ENCODE peak calls at places on chromosomes 4 and X, in eight cellular contexts. J is SK-N-SH, W is GM23248, U is OCI-LY7, X is PC-9, R is hepatocyte, Y is PC-3, M is HCT116. Z is an unnamed sample. For H3K9me2, the result is how much of the 10 kb centered on the place peaks cover.

GRCh38 chrX:115652221-115652620 is 91.2 kb downstream of the PLS3 start:
- DNase-seq in J (no peak), W (no peak), U (no peak), X (no peak), R (no peak), Y (no peak), M (no peak), Z (no peak)

GRCh38 chrX:134801267-134801666 is 143.0 kb upstream of the PLAC1 start:
- DNase-seq in J (no peak), W (no peak), U (no peak), X (no peak), R (no peak), Y (peak), M (no peak), Z (no peak)

GRCh38 chrX:44025611-44026010 is 52.4 kb upstream of the NDP start:
- DNase-seq in J (no peak), W (peak), U (no peak), X (no peak), R (peak), Y (peak), M (no peak), Z (no peak)

GRCh38 chr4:102036619-102037376 is 246.3 kb downstream of the BANK1 start:
- DNase-seq in J (no peak), W (peak), U (no peak), X (no peak), R (peak), Y (no peak), M (no peak), Z (no peak)

GRCh38 chr4:100738388-100739165 is 220.8 kb upstream of the EMCN start:
- DNase-seq in J (no peak), W (peak), U (no peak), X (peak), R (peak), Y (peak), M (peak), Z (no peak)

GRCh38 chr4:41795796-41796195 is 47.3 kb upstream of the PHOX2B start:
- DNase-seq in J (peak), W (no peak), U (no peak), X (no peak), R (no peak), Y (no peak), M (no peak), Z (no peak)

GRCh38 chr4:170805352-170805751 is 715.6 kb upstream of the AADAT start:
- DNase-seq in J (no peak), W (no peak), U (no peak), X (no peak), R (no peak), Y (no peak), M (no peak), Z (no peak)

GRCh38 chr4:37324526-37324925 is 80.0 kb downstream of the NWD2 start:
- DNase-seq in J (no peak), W (no peak), U (no peak), X (no peak), R (no peak), Y (no peak), M (no peak), Z (no peak)

GRCh38 chr4:96164814-96165351 is 325.0 kb downstream of the PDHA2 start:
- DNase-seq in J (no peak), W (peak), U (no peak), X (no peak), R (no peak), Y (peak), M (no peak), Z (no peak)

GRCh38 chr4:139901516-139902327 is 236.1 kb downstream of the MGST2 start:
- DNase-seq in J (peak), W (peak), U (no peak), X (no peak), R (no peak), Y (peak), M (no peak), Z (no peak)

GRCh38 chr4:80685219-80685618 is 345.3 kb upstream of the BMP3 start:
- DNase-seq in J (no peak), W (no peak), U (peak), X (no peak), R (no peak), Y (no peak), M (no peak), Z (no peak)

GRCh38 chrX:103107836-103108235 is 14.9 kb upstream of the NXF3 start:
- DNase-seq in J (no peak), W (peak), U (no peak), X (no peak), R (no peak), Y (no peak), M (no peak), Z (no peak)

GRCh38 chrX:102514536-102514935 is 2.0 kb downstream of the TMSB15A start:
- DNase-seq in J (no peak), W (no peak), U (no peak), X (no peak), R (no peak), Y (no peak), M (no peak), Z (no peak)

GRCh38 chr4:164977243-164978164 is at the start of gene TRIM61:
- DNase-seq in J (peak), W (no peak), U (peak), X (no peak), R (no peak), Y (no peak), M (no peak), Z (peak)

GRCh38 chr4:150126201-150126879 is 48.1 kb downstream of the DCLK2 start:
- DNase-seq in J (no peak), W (peak), U (peak), X (no peak), R (no peak), Y (peak), M (no peak), Z (peak)

GRCh38 chrX:123818243-123818642 is 41.6 kb upstream of the XIAP start:
- DNase-seq in J (no peak), W (peak), U (no peak), X (peak), R (peak), Y (peak), M (no peak), Z (no peak)

GRCh38 chr4:26020896-26021295 is 106.9 kb downstream of the SMIM20 start:
- DNase-seq in J (no peak), W (peak), U (no peak), X (no peak), R (no peak), Y (no peak), M (no peak), Z (no peak)

GRCh38 chr4:110122201-110122600 is 76.2 kb downstream of the ELOVL6 start:
- DNase-seq in J (no peak), W (no peak), U (no peak), X (no peak), R (no peak), Y (no peak), M (no peak), Z (no peak)

GRCh38 chr4:36326610-36327009 is 45.2 kb downstream of the DTHD1 start:
- DNase-seq in J (no peak), W (no peak), U (no peak), X (no peak), R (no peak), Y (no peak), M (no peak), Z (no peak)

GRCh38 chr4:38290360-38290759 is 330.2 kb downstream of the PTTG2 start:
- DNase-seq in J (no peak), W (peak), U (no peak), X (no peak), R (no peak), Y (peak), M (no peak), Z (no peak)

GRCh38 chr4:141680060-141680459 is 43.7 kb downstream of the IL15 start:
- DNase-seq in J (peak), W (no peak), U (no peak), X (no peak), R (no peak), Y (no peak), M (no peak), Z (no peak)

GRCh38 chr4:128811571-128812359 is 2.3 kb downstream of the JADE1 start:
- DNase-seq in J (peak), W (peak), U (peak), X (peak), R (peak), Y (peak), M (peak), Z (peak)

GRCh38 chrX:54076903-54077302 is 32.6 kb upstream of the PHF8 start:
- DNase-seq in J (no peak), W (peak), U (no peak), X (peak), R (no peak), Y (peak), M (no peak), Z (no peak)

GRCh38 chr4:148016063-148016637 is 284.3 kb downstream of the ARHGAP10 start:
- DNase-seq in J (no peak), W (no peak), U (no peak), X (no peak), R (no peak), Y (no peak), M (no peak), Z (no peak)

GRCh38 chr4:6204098-6204497 is 3.7 kb upstream of the JAKMIP1 start:
- DNase-seq in J (no peak), W (no peak), U (no peak), X (no peak), R (no peak), Y (no peak), M (no peak), Z (no peak)

GRCh38 chr4:47553329-47554125 is 68.5 kb downstream of the ATP10D start:
- DNase-seq in J (no peak), W (no peak), U (no peak), X (peak), R (no peak), Y (peak), M (no peak), Z (no peak)

GRCh38 chr4:30386266-30386895 is 333.8 kb upstream of the PCDH7 start:
- DNase-seq in J (no peak), W (peak), U (no peak), X (no peak), R (no peak), Y (peak), M (no peak), Z (no peak)

GRCh38 chr4:153023692-153024394 is 87.7 kb downstream of the FHDC1 start:
- DNase-seq in J (no peak), W (no peak), U (no peak), X (no peak), R (no peak), Y (no peak), M (no peak), Z (no peak)

GRCh38 chrX:39749135-39749534 is 348.6 kb downstream of the BCOR start:
- DNase-seq in J (no peak), W (no peak), U (no peak), X (no peak), R (no peak), Y (no peak), M (no peak), Z (no peak)

GRCh38 chr4:189835505-189835904 is 105.2 kb upstream of the FRG1 start:
- DNase-seq in J (no peak), W (no peak), U (no peak), X (no peak), R (no peak), Y (no peak), M (no peak), Z (no peak)

GRCh38 chr4:93409035-93409434 is 419.5 kb upstream of the ATOH1 start:
- DNase-seq in J (no peak), W (no peak), U (no peak), X (no peak), R (no peak), Y (no peak), M (no peak), Z (no peak)

GRCh38 chrX:140355922-140356321 is 148.9 kb downstream of the SOX3 start:
- DNase-seq in J (no peak), W (no peak), U (no peak), X (no peak), R (no peak), Y (no peak), M (no peak), Z (no peak)

GRCh38 chr4:3009422-3009821 is 46.1 kb downstream of the GRK4 start:
- DNase-seq in J (no peak), W (peak), U (peak), X (no peak), R (peak), Y (no peak), M (peak), Z (peak)

GRCh38 chr4:121792966-121793365 is 8.2 kb upstream of the EXOSC9 start:
- DNase-seq in J (no peak), W (no peak), U (no peak), X (no peak), R (no peak), Y (peak), M (no peak), Z (no peak)

GRCh38 chrX:44974462-44974861 is 101.5 kb downstream of the KDM6A start:
- DNase-seq in J (no peak), W (peak), U (no peak), X (peak), R (no peak), Y (peak), M (peak), Z (no peak)

GRCh38 chrX:153336128-153336894 is 2.4 kb downstream of the ZNF275 start:
- DNase-seq in J (no peak), W (peak), U (peak), X (no peak), R (no peak), Y (peak), M (no peak), Z (peak)

GRCh38 chr4:143700060-143700419 is 435 bp downstream of the FREM3 start:
- DNase-seq in J (peak), W (peak), U (no peak), X (no peak), R (peak), Y (no peak), M (no peak), Z (no peak)

GRCh38 chr4:143700420-143701352 is at the start of gene FREM3:
- DNase-seq in J (peak), W (peak), U (no peak), X (no peak), R (peak), Y (no peak), M (no peak), Z (no peak)

GRCh38 chr4:143701365-143701764 is 890 bp upstream of the FREM3 start:
- DNase-seq in J (no peak), W (no peak), U (no peak), X (no peak), R (no peak), Y (no peak), M (no peak), Z (no peak)

GRCh38 chr4:143693856-143694255 is 6.6 kb downstream of the FREM3 start:
- DNase-seq in J (no peak), W (no peak), U (no peak), X (no peak), R (no peak), Y (no peak), M (no peak), Z (no peak)

DNA sequence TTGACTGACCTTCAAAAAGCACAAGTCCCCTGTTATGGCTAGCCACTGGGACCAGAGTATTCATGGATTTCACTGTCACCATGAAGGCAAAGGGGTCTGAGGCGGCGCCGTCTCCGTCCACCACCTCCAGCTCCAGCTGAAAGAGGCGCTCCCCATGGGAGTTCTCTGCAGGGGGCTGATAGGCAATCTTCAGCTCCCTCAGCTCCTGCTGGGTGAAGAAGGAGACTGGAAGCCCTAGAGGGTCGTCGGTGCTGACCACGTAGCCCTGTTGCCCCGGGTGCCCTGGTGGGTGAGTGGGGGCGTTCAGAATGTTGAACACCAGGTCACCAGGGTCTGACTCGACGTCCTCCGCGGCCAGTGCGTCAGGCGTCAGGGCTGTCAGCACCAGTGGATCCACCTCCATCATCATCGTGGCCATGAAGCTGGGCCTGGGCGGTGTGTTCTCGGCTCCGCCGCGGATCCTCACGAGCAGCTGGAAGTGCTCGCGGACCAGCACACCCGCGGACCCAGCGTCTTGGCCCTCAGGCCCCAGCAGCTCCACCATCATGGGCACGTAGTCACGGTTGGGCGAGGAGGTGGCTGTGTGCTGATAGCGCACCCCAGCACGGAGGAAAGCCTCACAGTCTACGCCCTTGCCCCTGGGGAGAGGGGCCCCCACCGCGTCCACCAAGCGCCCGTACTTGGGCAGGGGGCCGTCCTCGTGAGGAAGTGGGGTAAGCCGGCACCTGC is 980 bp downstream of the FREM3 start:
- DNase-seq in J (no peak), W (peak), U (no peak), X (no peak), R (no peak), Y (no peak), M (no peak), Z (no peak)
- H3K9me2 ChIP-seq in J (under half), W (under half), U (under half), X (under half), R (under half), Y (under half), M (under half), Z (under half)

DNA sequence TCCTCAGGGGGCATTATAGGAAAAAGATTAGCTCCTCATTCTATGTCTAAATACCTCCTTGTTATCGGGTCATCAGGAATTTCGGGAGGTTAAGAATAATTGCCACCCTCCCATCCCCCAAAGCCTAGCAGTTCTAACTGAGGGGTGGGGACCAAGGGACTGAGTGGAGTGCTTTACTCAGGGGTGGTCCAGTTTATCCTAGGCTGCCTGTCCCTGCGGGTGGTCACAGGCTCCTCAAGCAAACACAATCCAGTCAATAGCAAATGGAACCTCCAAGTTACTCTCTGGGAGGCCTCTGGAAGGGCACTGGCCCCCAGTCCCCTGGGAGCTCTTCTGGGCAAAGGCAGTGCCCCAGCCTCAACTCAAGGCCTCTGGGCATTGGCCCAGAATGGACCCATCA is 6.7 kb downstream of the ELF4 start:
- DNase-seq in J (no peak), W (no peak), U (no peak), X (no peak), R (no peak), Y (no peak), M (no peak), Z (no peak)
- H3K9me2 ChIP-seq in J (under half), W (under half), U (under half), X (under half), R (under half), Y (under half), M (under half), Z (under half)

GRCh38 chr4:124589827-124590226 is 122.7 kb downstream of the ANKRD50 start:
- DNase-seq in J (no peak), W (no peak), U (no peak), X (no peak), R (no peak), Y (no peak), M (no peak), Z (no peak)
- H3K9me2 ChIP-seq in J (under half), W (under half), U (under half), X (under half), R (under half), Y (under half), M (under half), Z (under half)

GRCh38 chr4:105970371-105970770 is 75.1 kb downstream of the NPNT start:
- DNase-seq in J (no peak), W (no peak), U (no peak), X (no peak), R (no peak), Y (no peak), M (no peak), Z (no peak)
- H3K9me2 ChIP-seq in J (under half), W (under half), U (under half), X (under half), R (under half), Y (under half), M (under half), Z (under half)

GRCh38 chrX:130166503-130166777 is 799 bp upstream of the AIFM1 start:
- DNase-seq in J (no peak), W (no peak), U (no peak), X (no peak), R (no peak), Y (no peak), M (no peak), Z (no peak)

GRCh38 chrX:130167040-130167439 is 1.4 kb upstream of the AIFM1 start:
- DNase-seq in J (no peak), W (no peak), U (no peak), X (no peak), R (no peak), Y (no peak), M (no peak), Z (no peak)

GRCh38 chrX:130163350-130163851 is 2.2 kb downstream of the AIFM1 start:
- DNase-seq in J (no peak), W (no peak), U (no peak), X (no peak), R (no peak), Y (no peak), M (no peak), Z (no peak)

GRCh38 chrX:130165703-130166502 is at the start of gene AIFM1:
- DNase-seq in J (peak), W (peak), U (peak), X (peak), R (peak), Y (peak), M (peak), Z (peak)

GRCh38 chrX:130165181-130165702 is 399 bp downstream of the AIFM1 start:
- DNase-seq in J (peak), W (peak), U (no peak), X (no peak), R (no peak), Y (no peak), M (no peak), Z (no peak)
- H3K9me2 ChIP-seq in J (under half), W (under half), U (under half), X (under half), R (under half), Y (under half), M (under half), Z (under half)

GRCh38 chr4:84826681-84827080 is 139.8 kb downstream of the WDFY3 start:
- DNase-seq in J (peak), W (no peak), U (no peak), X (no peak), R (no peak), Y (no peak), M (no peak), Z (no peak)

GRCh38 chr4:84825701-84826100 is 140.8 kb downstream of the WDFY3 start:
- DNase-seq in J (no peak), W (no peak), U (no peak), X (no peak), R (no peak), Y (no peak), M (no peak), Z (no peak)

GRCh38 chr4:84821064-84821463 is 145.4 kb downstream of the WDFY3 start:
- DNase-seq in J (no peak), W (no peak), U (no peak), X (no peak), R (no peak), Y (no peak), M (no peak), Z (no peak)
- H3K9me2 ChIP-seq in J (under half), W (under half), U (under half), X (under half), R (under half), Y (under half), M (under half), Z (under half)

DNA sequence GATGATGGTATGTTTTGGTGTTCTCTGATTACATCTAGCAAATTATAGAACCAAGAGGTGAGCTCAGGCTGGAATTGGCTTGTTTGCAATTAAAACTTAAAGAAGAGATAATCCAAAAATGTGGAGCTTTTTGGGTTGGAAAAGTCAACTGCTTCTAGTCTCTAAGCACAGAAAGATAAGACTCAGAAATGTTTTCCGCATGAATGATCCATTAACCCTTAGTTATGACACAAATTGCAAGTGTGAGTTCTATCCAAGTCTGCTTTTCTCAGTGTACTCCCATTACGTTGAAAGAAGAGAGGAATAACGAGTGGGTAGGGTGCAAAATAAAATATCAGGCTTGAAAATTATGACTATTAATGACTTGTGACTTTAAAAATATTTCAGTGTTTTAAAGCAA is 38.5 kb downstream of the HPGD start:
- DNase-seq in J (no peak), W (no peak), U (no peak), X (no peak), R (no peak), Y (no peak), M (no peak), Z (no peak)
- H3K9me2 ChIP-seq in J (under half), W (under half), U (under half), X (under half), R (under half), Y (under half), M (under half), Z (under half)